ENCODE peak calls at places on chromosome 1, in seven cellular contexts. E is cardiac muscle cell; O is stimulated activated CD8-positive, alpha-beta memory T cell treated with anti-CD3 and anti-CD28 coated beads, Interleukin-4, amount 100 ng/mL, for 1 hour; G is fibroblast of gingiva; P is MCF 10A; W is T-cell; C is anterior cingulate cortex. D is an unnamed sample.

GRCh38 chr1:58895082-58895481 is 111.2 kb upstream of the JUN start:
- DNase-seq in E (no peak), C (no peak), O (no peak), G (no peak), W (no peak), P (no peak), D (no peak)

GRCh38 chr1:108049083-108049819 is 84.3 kb upstream of the VAV3 start:
- DNase-seq in C (peak), W (peak), P (peak), G (peak), O (no peak), E (peak), D (no peak)

GRCh38 chr1:230494026-230494425 is 67.9 kb upstream of the PGBD5 start:
- DNase-seq in G (no peak), W (no peak), P (no peak), O (no peak), E (no peak), C (no peak), D (no peak)

GRCh38 chr1:243513726-243514491 is 258.1 kb downstream of the SDCCAG8 start:
- DNase-seq in W (no peak), E (no peak), P (peak), G (no peak), O (no peak), C (no peak), D (no peak)

GRCh38 chr1:4585216-4585615 is 69.2 kb upstream of the AJAP1 start:
- DNase-seq in O (no peak), C (no peak), E (no peak), P (no peak), W (peak), G (no peak), D (peak)

GRCh38 chr1:18045654-18046053 is 61.9 kb upstream of the IGSF21 start:
- DNase-seq in G (no peak), W (no peak), E (no peak), P (no peak), C (no peak), O (no peak), D (no peak)

GRCh38 chr1:150836129-150836773 is 28.2 kb upstream of the CTSK start:
- DNase-seq in G (no peak), W (no peak), P (no peak), O (no peak), E (no peak), C (no peak), D (no peak)

GRCh38 chr1:36231191-36231590 is 6.9 kb downstream of the THRAP3 start:
- DNase-seq in O (no peak), C (no peak), E (no peak), P (no peak), W (no peak), G (peak), D (no peak)

GRCh38 chr1:79290927-79291474 is 284.5 kb upstream of the ADGRL4 start:
- DNase-seq in W (no peak), O (no peak), P (no peak), G (no peak), E (no peak), C (no peak), D (no peak)

GRCh38 chr1:90936061-90936460 is 85.8 kb downstream of the ZNF644 start:
- DNase-seq in P (no peak), O (no peak), E (no peak), C (no peak), W (no peak), G (no peak), D (no peak)

GRCh38 chr1:156571261-156571958 is 955 bp downstream of the IQGAP3 start:
- DNase-seq in E (no peak), C (no peak), G (peak), P (peak), O (no peak), W (no peak), D (peak)

GRCh38 chr1:8604041-8604942 is 213.1 kb downstream of the RERE start:
- DNase-seq in W (no peak), E (no peak), C (no peak), G (peak), P (no peak), O (no peak), D (no peak)

GRCh38 chr1:63866085-63866484 is 92.3 kb downstream of the ROR1 start:
- DNase-seq in C (no peak), P (no peak), G (no peak), O (no peak), E (no peak), W (no peak), D (no peak)

GRCh38 chr1:201767339-201767738 is 61.6 kb upstream of the IPO9 start:
- DNase-seq in W (no peak), O (no peak), C (no peak), E (no peak), G (no peak), P (no peak), D (no peak)

GRCh38 chr1:79043506-79043905 is 37.0 kb upstream of the ADGRL4 start:
- DNase-seq in C (no peak), W (no peak), E (no peak), O (no peak), P (no peak), G (peak), D (no peak)

GRCh38 chr1:19901653-19902052 is 19.5 kb downstream of the OTUD3 start:
- DNase-seq in O (no peak), W (no peak), E (no peak), P (no peak), C (no peak), G (no peak), D (no peak)

GRCh38 chr1:63592536-63593302 is 492 bp upstream of the PGM1 start:
- DNase-seq in G (no peak), P (peak), W (no peak), O (no peak), C (no peak), E (no peak), D (no peak)